ENCODE peak calls at places on chromosomes 5 and 9, in five cellular contexts. Q is HepG2, T is A549, G is H1, W is K562. P is an unnamed sample. For H3K4me1, the result is how much of the 10 kb centered on the place peaks cover.

GRCh38 chr5:5239191-5239590 is 99.1 kb downstream of the ADAMTS16 start:
- DNase-seq in Q (no peak), T (no peak), G (no peak), W (no peak), P (no peak)

GRCh38 chr9:108813951-108814601 is 41.7 kb downstream of the ACTL7B start:
- DNase-seq in Q (peak), T (peak), G (peak), W (no peak), P (peak)

GRCh38 chr5:59079622-59080620 is 497.0 kb downstream of the RAB3C start:
- DNase-seq in Q (peak), T (no peak), G (no peak), W (no peak), P (peak)

GRCh38 chr9:106784076-106784475 is 78.9 kb upstream of the ZNF462 start:
- DNase-seq in Q (no peak), T (no peak), G (no peak), W (no peak), P (no peak)

GRCh38 chr9:123517512-123517911 is 161.5 kb downstream of the CRB2 start:
- DNase-seq in Q (no peak), T (no peak), G (no peak), W (no peak), P (no peak)

GRCh38 chr9:15824310-15824709 is 271.5 kb downstream of the CCDC171 start:
- DNase-seq in Q (peak), T (no peak), G (no peak), W (no peak), P (peak)

GRCh38 chr5:112691341-112691685 is 46.4 kb upstream of the APC start:
- DNase-seq in Q (no peak), T (no peak), G (no peak), W (no peak), P (no peak)

GRCh38 chr5:80864706-80865435 is 95.3 kb upstream of the RASGRF2 start:
- DNase-seq in Q (no peak), T (no peak), G (no peak), W (no peak), P (no peak)

GRCh38 chr5:133877351-133878235 is 90.8 kb downstream of the C5orf15 start:
- DNase-seq in Q (no peak), T (no peak), G (peak), W (no peak), P (no peak)

GRCh38 chr9:92749071-92749933 is 15.3 kb downstream of the BICD2 start:
- DNase-seq in Q (no peak), T (no peak), G (no peak), W (no peak), P (no peak)

GRCh38 chr5:82074968-82075367 is 103.1 kb downstream of the ATG10 start:
- DNase-seq in Q (no peak), T (no peak), G (no peak), W (no peak), P (no peak)

GRCh38 chr9:90867101-90867500 is 65.5 kb downstream of the SYK start:
- DNase-seq in Q (no peak), T (no peak), G (no peak), W (no peak), P (no peak)

GRCh38 chr5:54993318-54993717 is 7.9 kb upstream of the ESM1 start:
- DNase-seq in Q (no peak), T (no peak), G (no peak), W (no peak), P (peak)

GRCh38 chr9:97980479-97980803 is 2.7 kb upstream of the ANP32B start:
- DNase-seq in Q (no peak), T (no peak), G (no peak), W (peak), P (no peak)

GRCh38 chr9:133738039-133738805 is at the start of gene SARDH:
- DNase-seq in Q (peak), T (peak), G (peak), W (peak), P (peak)

GRCh38 chr9:125739442-125739841 is 7.7 kb upstream of the PBX3 start:
- DNase-seq in Q (no peak), T (no peak), G (no peak), W (no peak), P (no peak)

GRCh38 chr5:81606150-81606549 is 144.7 kb downstream of the SSBP2 start:
- DNase-seq in Q (no peak), T (no peak), G (peak), W (peak), P (no peak)

GRCh38 chr5:79999722-80000121 is 8.7 kb upstream of the MTX3 start:
- DNase-seq in Q (no peak), T (no peak), G (no peak), W (no peak), P (no peak)

GRCh38 chr5:60287174-60287771 is 393.7 kb upstream of the PDE4D start:
- DNase-seq in Q (peak), T (peak), G (peak), W (peak), P (peak)

GRCh38 chr5:123285122-123286011 is 137.8 kb downstream of the CEP120 start:
- DNase-seq in Q (no peak), T (no peak), G (no peak), W (no peak), P (peak)

GRCh38 chr5:2754621-2755370 is 3.3 kb upstream of the IRX2 start:
- DNase-seq in Q (no peak), T (no peak), G (no peak), W (no peak), P (no peak)

GRCh38 chr5:38258319-38259061 is at the start of gene EGFLAM:
- DNase-seq in Q (no peak), T (peak), G (peak), W (peak), P (no peak)

GRCh38 chr5:74167930-74168315 is 472.6 kb downstream of the ENC1 start:
- DNase-seq in Q (no peak), T (no peak), G (no peak), W (no peak), P (no peak)

GRCh38 chr5:74166064-74166463 is 474.5 kb downstream of the ENC1 start:
- DNase-seq in Q (no peak), T (no peak), G (no peak), W (no peak), P (peak)

GRCh38 chr5:74167206-74167929 is 473.2 kb downstream of the ENC1 start:
- DNase-seq in Q (no peak), T (peak), G (no peak), W (no peak), P (peak)

GRCh38 chr5:74173260-74173659 is 467.3 kb downstream of the ENC1 start:
- DNase-seq in Q (no peak), T (no peak), G (no peak), W (no peak), P (no peak)

DNA sequence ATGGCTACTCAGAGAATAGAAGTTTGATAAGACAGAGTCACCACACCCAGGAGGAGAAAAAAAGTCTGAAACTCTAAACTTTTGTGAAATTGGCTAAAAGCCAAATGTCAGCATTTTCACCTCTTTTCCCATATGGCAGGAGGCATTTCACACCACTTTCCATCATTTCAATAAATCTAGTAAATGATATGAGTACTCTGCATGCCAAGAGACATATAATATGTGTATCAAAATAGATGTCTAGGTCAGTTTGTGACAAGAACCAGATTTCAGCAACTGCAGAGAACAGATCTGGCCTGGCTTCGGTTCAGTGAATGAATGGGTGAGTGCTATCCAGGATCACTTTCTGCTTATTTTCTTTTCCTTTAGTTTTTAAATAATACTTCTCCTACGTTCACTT is 470.8 kb downstream of the ENC1 start:
- DNase-seq in Q (no peak), T (no peak), G (no peak), W (no peak), P (no peak)
- TF ChIP-seq JUN in Q (no peak), T (no peak), G (no peak), W (no peak), P (no peak)

DNA sequence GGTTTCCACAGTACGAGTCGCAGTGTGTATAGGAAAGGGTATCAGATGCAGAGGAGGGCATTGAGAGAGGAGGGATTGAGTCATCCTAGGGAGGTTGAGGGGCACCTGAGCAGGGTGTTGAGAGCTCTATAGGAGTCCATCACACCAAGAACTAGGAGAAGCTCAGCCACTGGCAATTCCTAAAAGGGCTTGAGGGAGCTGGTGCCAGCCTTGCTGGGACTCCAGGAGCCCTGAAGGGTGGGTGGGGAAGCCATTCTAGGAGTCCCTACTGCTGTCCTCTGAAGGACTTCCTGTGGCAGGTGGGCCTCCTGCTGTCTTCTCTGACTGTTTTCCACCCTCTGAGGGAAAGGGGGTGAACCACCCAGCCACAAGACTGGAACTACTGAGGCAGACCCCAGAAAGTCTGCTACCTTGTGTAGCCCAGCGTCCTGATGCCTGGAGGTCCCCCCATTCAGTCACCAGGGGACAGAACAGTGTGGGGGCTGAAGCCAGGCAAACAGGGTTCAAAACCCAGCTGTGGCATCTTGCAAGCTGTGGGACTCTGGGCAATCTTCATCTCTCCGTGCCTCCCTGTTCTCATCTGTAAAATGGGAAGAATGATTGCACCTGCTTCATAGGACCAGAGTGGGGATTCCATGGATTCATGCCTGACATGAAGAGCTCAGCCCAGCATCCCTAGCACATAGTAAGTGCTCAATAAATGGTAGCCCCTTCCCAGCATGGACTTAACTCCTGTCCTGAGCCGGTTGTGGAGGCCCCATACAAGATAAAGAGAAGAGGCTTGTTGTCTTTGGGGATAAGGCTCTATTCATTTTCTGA is 149.5 kb downstream of the C9orf50 start:
- DNase-seq in Q (no peak), T (no peak), G (no peak), W (no peak), P (no peak)
- H3K4me1 ChIP-seq in Q (half or more), T (half or more), G (under half), W (under half), P (under half)

GRCh38 chr5:149422429-149423286 is 43.6 kb upstream of the IL17B start:
- DNase-seq in Q (peak), T (no peak), G (no peak), W (no peak), P (peak)
- TF ChIP-seq JUN in Q (no peak), T (no peak), G (no peak), W (no peak), P (no peak)

DNA sequence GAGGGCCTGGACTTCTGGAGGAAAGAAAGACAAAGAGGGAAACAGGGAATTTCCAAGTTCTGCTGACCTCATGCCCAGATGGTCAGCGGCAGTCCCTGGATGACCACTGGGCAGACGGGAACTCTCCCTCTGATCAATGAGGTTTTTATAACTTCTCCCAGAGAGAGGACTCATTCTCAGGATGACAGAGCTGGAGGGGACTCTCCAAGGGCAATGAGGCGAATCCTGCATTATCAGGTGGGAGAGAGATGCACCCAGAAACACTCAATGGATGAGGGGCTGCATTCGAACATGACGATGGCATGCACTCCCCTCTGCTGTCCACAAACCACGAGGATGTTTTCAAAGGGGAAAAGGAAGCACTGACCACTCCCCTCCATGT is 12.7 kb downstream of the TNIP1 start:
- DNase-seq in Q (no peak), T (no peak), G (no peak), W (no peak), P (peak)
- H3K4me1 ChIP-seq in Q (under half), T (half or more), G (under half), W (under half), P (under half)

GRCh38 chr9:120888626-120889025 is 11.6 kb upstream of the PHF19 start:
- DNase-seq in Q (no peak), T (no peak), G (no peak), W (no peak), P (no peak)

GRCh38 chr9:120886490-120886967 is 9.5 kb upstream of the PHF19 start:
- DNase-seq in Q (no peak), T (no peak), G (no peak), W (no peak), P (no peak)

GRCh38 chr9:120883608-120883996 is 6.6 kb upstream of the PHF19 start:
- DNase-seq in Q (no peak), T (no peak), G (no peak), W (peak), P (no peak)

GRCh38 chr9:120885459-120885858 is 8.5 kb upstream of the PHF19 start:
- DNase-seq in Q (no peak), T (no peak), G (no peak), W (no peak), P (no peak)

DNA sequence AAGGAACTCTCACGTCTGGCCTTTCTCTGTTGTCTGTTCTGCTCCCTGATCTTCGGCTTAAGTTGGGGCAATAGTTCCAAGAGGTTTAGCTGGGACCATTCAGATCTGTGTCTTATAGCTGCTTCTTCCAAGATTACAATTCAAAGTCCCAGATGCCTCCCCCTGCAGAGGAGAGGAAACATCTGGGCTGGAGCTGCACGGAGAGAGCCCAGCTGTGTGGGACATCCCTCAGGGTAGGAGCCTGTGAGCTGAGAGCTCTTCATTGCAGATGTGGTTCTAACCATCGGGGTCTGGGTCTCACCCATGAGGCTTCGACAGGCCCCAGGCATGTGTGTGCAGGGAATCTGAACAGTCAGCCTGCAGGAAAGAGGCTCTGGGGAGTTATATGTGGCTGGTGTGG is 9.0 kb upstream of the PHF19 start:
- DNase-seq in Q (no peak), T (no peak), G (no peak), W (no peak), P (no peak)
- TF ChIP-seq JUN in Q (no peak), T (no peak), G (no peak), W (no peak), P (no peak)

GRCh38 chr9:89410709-89411111 is 87.2 kb downstream of the SEMA4D start:
- DNase-seq in Q (no peak), T (no peak), G (no peak), W (no peak), P (no peak)
- H3K4me1 ChIP-seq in Q (under half), T (under half), G (under half), W (under half), P (under half)

GRCh38 chr5:180810210-180811011 is 7.8 kb upstream of the MGAT1 start:
- DNase-seq in Q (peak), T (peak), G (peak), W (peak), P (peak)
- TF ChIP-seq JUN in Q (peak), T (peak), G (no peak), W (no peak), P (no peak)